ENCODE peak calls at places on chromosome 1, in seven cellular contexts. One of them, this sample, is unnamed.

GRCh38 chr1:200890818-200891773 is 3.6 kb upstream of the INAVA start:
- DNase-seq in A549: peak; percentile 78
- DNase-seq in HepG2: peak; percentile 68
- DNase-seq in GM23338: peak; percentile 90
- DNase-seq in K562: no peak
- DNase-seq in SK-N-SH: peak; percentile 88
- DNase-seq in GM12878: no peak
- DNase-seq in this sample: peak; percentile 54

GRCh38 chr1:69305621-69306020 is 262.1 kb upstream of the LRRC7 start:
- DNase-seq in A549: no peak
- DNase-seq in HepG2: peak; percentile 2
- DNase-seq in GM23338: peak; percentile 79
- DNase-seq in K562: no peak
- DNase-seq in SK-N-SH: no peak
- DNase-seq in GM12878: no peak
- DNase-seq in this sample: peak; percentile 18

GRCh38 chr1:243470492-243470891 is 214.7 kb downstream of the SDCCAG8 start:
- DNase-seq in A549: no peak
- DNase-seq in HepG2: no peak
- DNase-seq in GM23338: peak; percentile 64
- DNase-seq in K562: no peak
- DNase-seq in SK-N-SH: no peak
- DNase-seq in GM12878: no peak
- DNase-seq in this sample: no peak

GRCh38 chr1:75969550-75969949 is 37.3 kb upstream of the ASB17 start:
- DNase-seq in A549: no peak
- DNase-seq in HepG2: no peak
- DNase-seq in GM23338: no peak
- DNase-seq in K562: no peak
- DNase-seq in SK-N-SH: no peak
- DNase-seq in GM12878: no peak
- DNase-seq in this sample: no peak

GRCh38 chr1:905071-905749 is 18.5 kb upstream of the SAMD11 start:
- DNase-seq in A549: no peak
- DNase-seq in HepG2: no peak
- DNase-seq in GM23338: peak; percentile 76
- DNase-seq in K562: no peak
- DNase-seq in SK-N-SH: peak; percentile 78
- DNase-seq in GM12878: no peak
- DNase-seq in this sample: no peak

GRCh38 chr1:29379438-29380073 is 143.2 kb downstream of the PTPRU start:
- DNase-seq in A549: no peak
- DNase-seq in HepG2: peak; percentile 53
- DNase-seq in GM23338: peak; percentile 89
- DNase-seq in K562: peak; percentile 60
- DNase-seq in SK-N-SH: peak; percentile 25
- DNase-seq in GM12878: peak; percentile 2
- DNase-seq in this sample: peak; percentile 72

GRCh38 chr1:183600136-183600535 is 9.9 kb upstream of the NCF2 start:
- DNase-seq in A549: no peak
- DNase-seq in HepG2: no peak
- DNase-seq in GM23338: no peak
- DNase-seq in K562: no peak
- DNase-seq in SK-N-SH: no peak
- DNase-seq in GM12878: no peak
- DNase-seq in this sample: no peak

GRCh38 chr1:148362141-148362929 is 120.8 kb downstream of the PPIAL4G start:
- DNase-seq in A549: no peak
- DNase-seq in HepG2: no peak
- DNase-seq in GM23338: peak; percentile 90
- DNase-seq in K562: no peak
- DNase-seq in SK-N-SH: no peak
- DNase-seq in GM12878: peak; percentile 35
- DNase-seq in this sample: peak; percentile 86

GRCh38 chr1:56382890-56383289 is 196.5 kb downstream of the PLPP3 start:
- DNase-seq in A549: no peak
- DNase-seq in HepG2: no peak
- DNase-seq in GM23338: no peak
- DNase-seq in K562: no peak
- DNase-seq in SK-N-SH: no peak
- DNase-seq in GM12878: no peak
- DNase-seq in this sample: no peak

GRCh38 chr1:184958554-184959353 is 15.6 kb downstream of the NIBAN1 start:
- DNase-seq in A549: no peak
- DNase-seq in HepG2: no peak
- DNase-seq in GM23338: no peak
- DNase-seq in K562: no peak
- DNase-seq in SK-N-SH: no peak
- DNase-seq in GM12878: no peak
- DNase-seq in this sample: no peak

GRCh38 chr1:174946020-174946419 is 53.7 kb upstream of the CACYBP start:
- DNase-seq in A549: no peak
- DNase-seq in HepG2: no peak
- DNase-seq in GM23338: no peak
- DNase-seq in K562: no peak
- DNase-seq in SK-N-SH: no peak
- DNase-seq in GM12878: no peak
- DNase-seq in this sample: no peak

GRCh38 chr1:27382950-27383627 is at the start of gene CD164L2:
- DNase-seq in A549: no peak
- DNase-seq in HepG2: no peak
- DNase-seq in GM23338: peak; percentile 91
- DNase-seq in K562: peak; percentile 99
- DNase-seq in SK-N-SH: peak; percentile 70
- DNase-seq in GM12878: no peak
- DNase-seq in this sample: no peak

GRCh38 chr1:115112496-115113375 is 23.4 kb upstream of the TSPAN2 start:
- DNase-seq in A549: no peak
- DNase-seq in HepG2: no peak
- DNase-seq in GM23338: peak; percentile 77
- DNase-seq in K562: peak; percentile 56
- DNase-seq in SK-N-SH: peak; percentile 53
- DNase-seq in GM12878: no peak
- DNase-seq in this sample: peak; percentile 6

GRCh38 chr1:73593379-73593778 is 604.6 kb downstream of the LRRIQ3 start:
- DNase-seq in A549: no peak
- DNase-seq in HepG2: no peak
- DNase-seq in GM23338: peak; percentile 44
- DNase-seq in K562: no peak
- DNase-seq in SK-N-SH: no peak
- DNase-seq in GM12878: no peak
- DNase-seq in this sample: no peak

GRCh38 chr1:246117066-246117791 is 389.9 kb downstream of the SMYD3 start:
- DNase-seq in A549: peak; percentile 20
- DNase-seq in HepG2: peak; percentile 8
- DNase-seq in GM23338: peak; percentile 72
- DNase-seq in K562: peak; percentile 53
- DNase-seq in SK-N-SH: peak; percentile 57
- DNase-seq in GM12878: peak; percentile 16
- DNase-seq in this sample: no peak

GRCh38 chr1:99820546-99820945 is 29.6 kb upstream of the AGL start:
- DNase-seq in A549: no peak
- DNase-seq in HepG2: no peak
- DNase-seq in GM23338: no peak
- DNase-seq in K562: no peak
- DNase-seq in SK-N-SH: no peak
- DNase-seq in GM12878: no peak
- DNase-seq in this sample: no peak

GRCh38 chr1:235567812-235568444 is 63.7 kb upstream of the B3GALNT2 start:
- DNase-seq in A549: no peak
- DNase-seq in HepG2: no peak
- DNase-seq in GM23338: no peak
- DNase-seq in K562: no peak
- DNase-seq in SK-N-SH: no peak
- DNase-seq in GM12878: no peak
- DNase-seq in this sample: no peak

GRCh38 chr1:51567653-51568052 is 48.6 kb upstream of the EPS15 start:
- DNase-seq in A549: no peak
- DNase-seq in HepG2: no peak
- DNase-seq in GM23338: no peak
- DNase-seq in K562: no peak
- DNase-seq in SK-N-SH: no peak
- DNase-seq in GM12878: no peak
- DNase-seq in this sample: no peak

GRCh38 chr1:209455666-209456065 is 127.8 kb upstream of the CAMK1G start:
- DNase-seq in A549: no peak
- DNase-seq in HepG2: no peak
- DNase-seq in GM23338: no peak
- DNase-seq in K562: no peak
- DNase-seq in SK-N-SH: no peak
- DNase-seq in GM12878: no peak
- DNase-seq in this sample: no peak
- TF ChIP-seq REST in A549: no peak
- TF ChIP-seq REST in HepG2: no peak
- TF ChIP-seq REST in GM23338: no peak
- TF ChIP-seq REST in K562: no peak
- TF ChIP-seq REST in SK-N-SH: no peak
- TF ChIP-seq REST in GM12878: no peak
- TF ChIP-seq REST in this sample: no peak

GRCh38 chr1:7584157-7584556 is 186.9 kb upstream of the VAMP3 start:
- DNase-seq in A549: no peak
- DNase-seq in HepG2: no peak
- DNase-seq in GM23338: no peak
- DNase-seq in K562: no peak
- DNase-seq in SK-N-SH: no peak
- DNase-seq in GM12878: no peak
- DNase-seq in this sample: no peak
- H3K4me2 ChIP-seq in A549: no peak overlapping the region
- H3K4me2 ChIP-seq in HepG2: no peak overlapping the region
- H3K4me2 ChIP-seq in GM23338: no peak overlapping the region
- H3K4me2 ChIP-seq in K562: no peak overlapping the region
- H3K4me2 ChIP-seq in SK-N-SH: no peak overlapping the region
- H3K4me2 ChIP-seq in GM12878: no peak overlapping the region
- H3K4me2 ChIP-seq in this sample: no peak overlapping the region

GRCh38 chr1:5746611-5747427 is 245.4 kb downstream of the NPHP4 start:
- DNase-seq in A549: no peak
- DNase-seq in HepG2: no peak
- DNase-seq in GM23338: no peak
- DNase-seq in K562: no peak
- DNase-seq in SK-N-SH: no peak
- DNase-seq in GM12878: no peak
- DNase-seq in this sample: no peak
- TF ChIP-seq CTCF in A549: no peak
- TF ChIP-seq CTCF in HepG2: no peak
- TF ChIP-seq CTCF in GM23338: no peak
- TF ChIP-seq CTCF in K562: no peak
- TF ChIP-seq CTCF in SK-N-SH: no peak
- TF ChIP-seq CTCF in GM12878: no peak
- TF ChIP-seq CTCF in this sample: no peak

GRCh38 chr1:213724640-213725536 is 262.9 kb upstream of the PROX1 start:
- DNase-seq in A549: no peak
- DNase-seq in HepG2: peak; percentile 31
- DNase-seq in GM23338: no peak
- DNase-seq in K562: no peak
- DNase-seq in SK-N-SH: no peak
- DNase-seq in GM12878: no peak
- DNase-seq in this sample: no peak
- TF ChIP-seq REST in A549: no peak
- TF ChIP-seq REST in HepG2: no peak
- TF ChIP-seq REST in GM23338: no peak
- TF ChIP-seq REST in K562: no peak
- TF ChIP-seq REST in SK-N-SH: no peak
- TF ChIP-seq REST in GM12878: no peak
- TF ChIP-seq REST in this sample: no peak

This sample was measured in HCT116.